ENCODE peak calls at places on chromosomes 13 and 19, in six cellular contexts. Q is CD8-positive, alpha-beta T cell; P is lower lobe of right lung; S is endodermal cell; M is GM23338; N is gastrocnemius medialis. G is an unnamed sample.

GRCh38 chr19:3575260-3575741 is 2.6 kb downstream of the HMG20B start:
- DNase-seq in Q (no peak), P (no peak), S (peak; percentile 91), M (peak; percentile 80), N (no peak), G (no peak)

GRCh38 chr19:49884109-49884508 is 6.6 kb downstream of the TBC1D17 start:
- DNase-seq in Q (no peak), P (no peak), S (no peak), M (no peak), N (no peak), G (no peak)

GRCh38 chr19:4374451-4375163 is 25.7 kb downstream of the SH3GL1 start:
- DNase-seq in Q (no peak), P (peak; percentile 74), S (peak; percentile 76), M (no peak), N (peak; percentile 85), G (peak; percentile 95)

GRCh38 chr19:34173145-34173956 is 1.0 kb downstream of the LSM14A start:
- DNase-seq in Q (peak; percentile 15), P (peak; percentile 49), S (peak; percentile 87), M (peak; percentile 92), N (peak; percentile 15), G (peak; percentile 54)

GRCh38 chr19:49639401-49640112 is 386 bp downstream of the RRAS start:
- DNase-seq in Q (no peak), P (no peak), S (peak; percentile 65), M (peak; percentile 21), N (peak; percentile 42), G (no peak)

GRCh38 chr19:8310342-8311055 is 2.3 kb upstream of the CD320 start:
- DNase-seq in Q (no peak), P (peak; percentile 20), S (no peak), M (no peak), N (peak; percentile 5), G (peak; percentile 4)

GRCh38 chr13:38535271-38535670 is 151.6 kb upstream of the FREM2 start:
- DNase-seq in Q (no peak), P (no peak), S (no peak), M (no peak), N (no peak), G (no peak)

GRCh38 chr13:48126944-48127814 is 32.3 kb upstream of the MED4 start:
- DNase-seq in Q (peak; percentile 45), P (no peak), S (peak; percentile 78), M (peak; percentile 88), N (peak; percentile 72), G (peak; percentile 85)

GRCh38 chr19:19749332-19750130 is 16.6 kb upstream of the ZNF14 start:
- DNase-seq in Q (no peak), P (no peak), S (no peak), M (no peak), N (no peak), G (no peak)

GRCh38 chr19:58311345-58311744 is 6.2 kb downstream of the ERVK3-1 start:
- DNase-seq in Q (no peak), P (no peak), S (no peak), M (no peak), N (peak; percentile 26), G (no peak)

GRCh38 chr19:54470991-54471782 is 1.9 kb downstream of the CDC42EP5 start:
- DNase-seq in Q (no peak), P (peak; percentile 50), S (peak; percentile 72), M (peak; percentile 69), N (no peak), G (peak; percentile 59)

GRCh38 chr19:17405250-17406038 is at the start of gene BST2:
- DNase-seq in Q (peak; percentile 48), P (peak; percentile 75), S (peak; percentile 69), M (peak; percentile 78), N (peak; percentile 32), G (peak; percentile 65)

GRCh38 chr13:48236528-48237353 is 3.7 kb downstream of the ITM2B start:
- DNase-seq in Q (no peak), P (no peak), S (no peak), M (no peak), N (peak; percentile 37), G (no peak)

GRCh38 chr19:5145521-5146511 is 176.9 kb downstream of the KDM4B start:
- DNase-seq in Q (no peak), P (peak; percentile 37), S (no peak), M (no peak), N (peak; percentile 10), G (peak; percentile 51)

GRCh38 chr19:48487944-48488343 is 18.8 kb downstream of the CYTH2 start:
- DNase-seq in Q (no peak), P (no peak), S (no peak), M (no peak), N (peak; percentile 88), G (peak; percentile 87)

GRCh38 chr13:32045963-32046785 is 14.6 kb downstream of the FRY start:
- DNase-seq in Q (no peak), P (no peak), S (no peak), M (peak; percentile 31), N (no peak), G (no peak)

GRCh38 chr13:102903659-102904407 is 58.0 kb downstream of the ERCC5 start:
- DNase-seq in Q (no peak), P (no peak), S (peak; percentile 58), M (peak; percentile 56), N (no peak), G (no peak)

GRCh38 chr13:38879278-38879677 is 111.4 kb downstream of the STOML3 start:
- DNase-seq in Q (no peak), P (no peak), S (no peak), M (no peak), N (no peak), G (no peak)

GRCh38 chr19:39199025-39199424 is 2.3 kb downstream of the NCCRP1 start:
- DNase-seq in Q (no peak), P (no peak), S (no peak), M (no peak), N (no peak), G (no peak)

GRCh38 chr13:23866420-23867026 is 22.7 kb downstream of the MIPEP start:
- DNase-seq in Q (no peak), P (no peak), S (no peak), M (no peak), N (no peak), G (no peak)

GRCh38 chr19:38544569-38545315 is 73.0 kb downstream of the MAP4K1 start:
- DNase-seq in Q (no peak), P (peak; percentile 12), S (no peak), M (peak; percentile 21), N (no peak), G (no peak)

GRCh38 chr19:4292515-4292914 is 9.7 kb downstream of the TMIGD2 start:
- DNase-seq in Q (no peak), P (no peak), S (no peak), M (no peak), N (no peak), G (no peak)

GRCh38 chr13:107642841-107643240 is 572.5 kb downstream of the LIG4 start:
- DNase-seq in Q (no peak), P (no peak), S (no peak), M (no peak), N (no peak), G (no peak)

GRCh38 chr19:4023600-4024398 is 16.3 kb downstream of the PIAS4 start:
- DNase-seq in Q (no peak), P (peak; percentile 46), S (no peak), M (no peak), N (no peak), G (no peak)

GRCh38 chr19:293436-294110 is 2.4 kb upstream of the PLPP2 start:
- DNase-seq in Q (no peak), P (no peak), S (peak; percentile 54), M (no peak), N (no peak), G (no peak)

GRCh38 chr13:99004931-99005330 is 27.1 kb upstream of the DOCK9 start:
- DNase-seq in Q (no peak), P (no peak), S (no peak), M (no peak), N (no peak), G (no peak)
- H3K4me1 ChIP-seq in Q (peaks cover 61% of the 10 kb centered on the region), P (peaks cover 49% of the 10 kb centered on the region), S (peaks cover 3% of the 10 kb centered on the region), M (peaks cover 21% of the 10 kb centered on the region), N (peaks cover 12% of the 10 kb centered on the region), G (peaks cover 10% of the 10 kb centered on the region)

GRCh38 chr19:13118424-13119193 is 545 bp downstream of the NACC1 start:
- DNase-seq in Q (peak; percentile 28), P (peak; percentile 81), S (peak; percentile 96), M (peak; percentile 97), N (peak; percentile 58), G (peak; percentile 74)

GRCh38 chr19:13121551-13122274 is 3.6 kb downstream of the NACC1 start:
- DNase-seq in Q (peak; percentile 37), P (no peak), S (peak; percentile 38), M (no peak), N (no peak), G (no peak)

GRCh38 chr19:13120817-13121216 is 2.8 kb downstream of the NACC1 start:
- DNase-seq in Q (no peak), P (no peak), S (peak; percentile 62), M (no peak), N (no peak), G (no peak)

GRCh38 chr19:13117772-13118423 is at the start of gene NACC1:
- DNase-seq in Q (peak; percentile 86), P (peak; percentile 93), S (peak; percentile 95), M (peak; percentile 94), N (peak; percentile 88), G (peak; percentile 93)

DNA sequence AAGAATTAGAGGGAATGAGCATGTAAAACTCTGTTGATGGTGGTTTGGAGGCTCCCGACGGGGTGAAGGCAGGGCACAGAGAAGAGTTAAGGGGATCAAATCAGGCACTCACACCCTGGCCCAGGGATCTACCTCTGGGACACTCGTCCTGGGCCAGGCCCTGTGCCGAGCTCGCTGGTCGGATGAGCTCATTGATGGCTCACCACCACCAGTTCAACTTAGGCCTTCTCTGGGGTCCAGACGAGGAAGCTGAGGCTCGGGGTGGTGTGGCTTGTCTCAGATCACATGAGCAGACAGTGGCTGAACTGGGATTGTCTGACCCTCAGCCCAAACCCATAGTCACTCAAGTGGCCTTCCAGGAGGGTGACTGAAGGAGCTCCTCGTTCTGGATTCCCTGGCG is 1.6 kb downstream of the NACC1 start:
- DNase-seq in Q (no peak), P (no peak), S (peak; percentile 45), M (no peak), N (no peak), G (no peak)
- H3K4me3 ChIP-seq in Q (no peak overlapping the region), P (peak overlapping the region; percentile 82), S (peak overlapping the region; percentile 89), M (peak overlapping the region; percentile 96), N (peak overlapping the region; percentile 84), G (peak overlapping the region; percentile 92)

DNA sequence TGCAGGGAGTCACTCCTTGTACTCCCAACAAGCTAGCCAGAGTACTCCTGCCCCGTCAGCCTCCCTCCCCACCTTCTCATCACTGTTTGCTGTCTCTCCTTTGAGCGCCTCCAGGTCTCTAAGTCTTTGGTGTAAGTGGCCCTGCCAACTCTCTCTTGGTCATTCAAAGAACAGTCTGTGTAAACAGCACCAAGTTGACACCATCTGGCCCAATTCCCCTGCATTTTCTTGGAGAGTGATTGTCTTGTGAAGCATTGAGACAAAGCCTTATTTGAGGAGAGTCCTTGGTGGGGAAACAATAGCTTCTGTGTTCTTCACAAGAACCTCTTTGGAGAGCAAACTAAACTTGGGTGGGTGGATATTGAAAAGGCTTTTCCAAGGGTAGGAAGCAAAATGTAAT is 114.6 kb upstream of the RNF113B start:
- DNase-seq in Q (no peak), P (no peak), S (peak; percentile 64), M (no peak), N (no peak), G (no peak)
- H3K27ac ChIP-seq in Q (no peak overlapping the region), P (no peak overlapping the region), S (no peak overlapping the region), M (no peak overlapping the region), N (no peak overlapping the region), G (no peak overlapping the region)

DNA sequence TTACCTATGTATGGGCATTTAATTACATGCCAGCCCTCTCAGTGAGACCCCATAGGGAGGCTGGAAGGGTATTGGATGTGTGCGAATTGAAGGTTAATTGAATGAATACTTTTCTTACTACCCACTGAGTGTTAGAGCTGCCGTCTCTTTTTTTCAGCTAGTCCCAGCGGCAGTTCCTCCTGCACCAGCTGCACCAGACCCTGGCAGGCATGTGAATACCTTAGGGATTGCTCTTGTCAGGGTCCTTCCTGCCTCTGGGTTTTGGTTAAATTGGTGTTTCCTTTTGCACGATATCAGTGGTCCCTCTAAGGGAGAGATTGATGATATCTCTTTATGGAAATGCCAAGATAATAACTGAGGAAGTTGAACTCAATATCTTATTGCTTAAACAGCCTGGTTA is 9.8 kb upstream of the CXCL17 start:
- DNase-seq in Q (no peak), P (no peak), S (no peak), M (no peak), N (no peak), G (no peak)
- H3K4me1 ChIP-seq in Q (peaks cover 11% of the 10 kb centered on the region), P (peaks cover 26% of the 10 kb centered on the region), S (peaks cover 6% of the 10 kb centered on the region), M (peaks cover 31% of the 10 kb centered on the region), N (no peaks in the 10 kb centered on the region), G (no peaks in the 10 kb centered on the region)

G was measured in psoas muscle.